ENCODE peak calls at places on chromosomes 6 and 20, in seven cellular contexts. T is Panc1, P is fibroblast of lung, B is Peyer's patch, F is thyroid gland, N is right lobe of liver, X is heart left ventricle. E is an unnamed sample.
A peak's percentile ranks its signal among the peaks of the same experiment; 100 is the strongest.

GRCh38 chr6:106702451-106703110 is 73.2 kb downstream of the QRSL1 start:
- DNase-seq in T (no peak), B (peak; percentile 81), P (no peak), X (no peak), N (peak; percentile 67), F (peak; percentile 74), E (peak; percentile 24)

GRCh38 chr6:56692586-56693245 is 50.0 kb upstream of the DST start:
- DNase-seq in P (peak; percentile 89), F (no peak), T (no peak), B (no peak), X (no peak), N (no peak), E (no peak)

GRCh38 chr20:20448891-20449290 is 81.0 kb downstream of the INSM1 start:
- DNase-seq in X (no peak), T (no peak), B (no peak), F (no peak), P (no peak), N (no peak), E (no peak)

GRCh38 chr20:45725134-45725533 is 3.0 kb downstream of the SPINT4 start:
- DNase-seq in T (no peak), B (no peak), P (peak; percentile 29), X (no peak), N (peak; percentile 32), F (no peak), E (no peak)

GRCh38 chr20:32031007-32031958 is 20.8 kb upstream of the HCK start:
- DNase-seq in B (peak; percentile 49), N (peak; percentile 85), X (peak; percentile 85), T (peak; percentile 71), P (peak; percentile 80), F (peak; percentile 80), E (peak; percentile 89)

GRCh38 chr20:11755071-11755881 is 162.4 kb upstream of the BTBD3 start:
- DNase-seq in F (no peak), P (no peak), N (no peak), B (no peak), T (no peak), X (no peak), E (no peak)

GRCh38 chr6:3341467-3341866 is 82.7 kb downstream of the PSMG4 start:
- DNase-seq in X (no peak), B (no peak), N (no peak), F (peak; percentile 61), P (peak; percentile 95), T (no peak), E (no peak)

GRCh38 chr20:38162149-38162548 is 2.9 kb downstream of the TGM2 start:
- DNase-seq in X (no peak), F (no peak), T (no peak), P (no peak), N (no peak), B (no peak), E (no peak)

GRCh38 chr6:46011241-46012085 is 4.2 kb downstream of the CLIC5 start:
- DNase-seq in B (peak; percentile 75), F (no peak), T (no peak), P (no peak), N (no peak), X (no peak), E (no peak)

GRCh38 chr6:37934276-37934675 is 114.7 kb downstream of the ZFAND3 start:
- DNase-seq in B (no peak), P (no peak), T (no peak), N (no peak), F (no peak), X (no peak), E (no peak)

GRCh38 chr20:50967621-50968020 is 9.0 kb downstream of the MOCS3 start:
- DNase-seq in B (no peak), T (no peak), X (no peak), N (no peak), P (no peak), F (peak; percentile 26), E (no peak)

GRCh38 chr20:63657260-63657936 is 714 bp upstream of the RTEL1 start:
- DNase-seq in T (no peak), B (no peak), F (no peak), P (peak; percentile 36), N (no peak), X (no peak), E (no peak)

GRCh38 chr6:43799671-43800623 is 29.9 kb downstream of the VEGFA start:
- DNase-seq in P (no peak), T (no peak), X (no peak), B (no peak), F (no peak), N (no peak), E (no peak)

GRCh38 chr6:22680950-22681349 is 111.6 kb downstream of the HDGFL1 start:
- DNase-seq in B (no peak), P (no peak), T (no peak), X (no peak), N (no peak), F (no peak), E (no peak)

GRCh38 chr20:6142348-6142993 is 19.6 kb upstream of the FERMT1 start:
- DNase-seq in T (peak; percentile 33), F (peak; percentile 62), B (peak; percentile 19), N (no peak), P (peak; percentile 70), X (peak; percentile 28), E (peak; percentile 44)

GRCh38 chr6:121442591-121442990 is 7.1 kb downstream of the GJA1 start:
- DNase-seq in N (no peak), B (no peak), P (peak; percentile 35), T (no peak), X (peak; percentile 30), F (peak; percentile 55), E (no peak)

GRCh38 chr20:3273371-3273770 is 34.4 kb upstream of the SLC4A11 start:
- DNase-seq in F (no peak), X (no peak), T (no peak), P (no peak), N (no peak), B (no peak), E (no peak)

GRCh38 chr20:3277686-3278465 is 38.9 kb upstream of the SLC4A11 start:
- DNase-seq in N (no peak), F (no peak), P (no peak), X (no peak), T (no peak), B (no peak), E (no peak)

GRCh38 chr20:3275064-3275935 is 36.3 kb upstream of the SLC4A11 start:
- DNase-seq in B (no peak), P (no peak), T (no peak), F (no peak), X (no peak), N (no peak), E (no peak)

GRCh38 chr20:3275966-3276365 is 37.0 kb upstream of the SLC4A11 start:
- DNase-seq in N (no peak), B (no peak), P (no peak), F (no peak), T (no peak), X (no peak), E (no peak)

GRCh38 chr20:3276400-3277015 is 37.5 kb upstream of the SLC4A11 start:
- DNase-seq in X (no peak), T (peak; percentile 8), P (peak; percentile 27), B (no peak), N (no peak), F (no peak), E (no peak)
- TF ChIP-seq CTCF in X (peak; percentile 21), T (no peak), P (no peak), B (peak; percentile 26), N (peak; percentile 25), F (peak; percentile 44), E (peak; percentile 40)

GRCh38 chr20:57261488-57262243 is 4.8 kb downstream of the BMP7 start:
- DNase-seq in X (peak; percentile 45), P (no peak), F (peak; percentile 47), B (no peak), T (no peak), N (no peak), E (no peak)
- H3K4me1 ChIP-seq in X (peaks cover 33% of the 10 kb centered on the region), P (no peaks in the 10 kb centered on the region), F (peaks cover 42% of the 10 kb centered on the region), B (no peaks in the 10 kb centered on the region), T (peaks cover 8% of the 10 kb centered on the region), N (peaks cover 10% of the 10 kb centered on the region), E (no peaks in the 10 kb centered on the region)

GRCh38 chr6:27216874-27217273 is 30.6 kb upstream of the PRSS16 start:
- DNase-seq in N (no peak), X (no peak), P (no peak), B (no peak), F (no peak), T (no peak), E (no peak)

GRCh38 chr6:27209167-27209566 is 38.3 kb upstream of the PRSS16 start:
- DNase-seq in N (no peak), X (no peak), B (no peak), F (no peak), T (no peak), P (no peak), E (no peak)

GRCh38 chr6:27209659-27210269 is 37.7 kb upstream of the PRSS16 start:
- DNase-seq in F (no peak), X (no peak), N (no peak), P (no peak), T (peak; percentile 64), B (no peak), E (peak; percentile 58)

GRCh38 chr6:27213544-27214125 is 33.9 kb upstream of the PRSS16 start:
- DNase-seq in F (no peak), B (no peak), N (no peak), X (no peak), P (peak; percentile 15), T (no peak), E (peak; percentile 45)

GRCh38 chr6:27214126-27214601 is 33.3 kb upstream of the PRSS16 start:
- DNase-seq in F (no peak), X (no peak), B (no peak), P (no peak), T (no peak), N (no peak), E (peak; percentile 22)
- H3K4me3 ChIP-seq in F (no peak overlapping the region), X (no peak overlapping the region), B (no peak overlapping the region), P (peak overlapping the region; percentile 58), T (peak overlapping the region; percentile 83), N (no peak overlapping the region), E (peak overlapping the region; percentile 70)

GRCh38 chr6:168713013-168713412 is 272.0 kb downstream of the SMOC2 start:
- DNase-seq in P (no peak), T (no peak), F (no peak), B (no peak), N (no peak), X (no peak), E (no peak)

GRCh38 chr6:168709440-168709839 is 268.5 kb downstream of the SMOC2 start:
- DNase-seq in B (no peak), X (no peak), P (no peak), T (no peak), N (no peak), F (no peak), E (no peak)

GRCh38 chr6:168709991-168710390 is 269.0 kb downstream of the SMOC2 start:
- DNase-seq in T (no peak), N (no peak), X (no peak), F (peak; percentile 11), B (no peak), P (no peak), E (no peak)

GRCh38 chr6:168711666-168712300 is 270.8 kb downstream of the SMOC2 start:
- DNase-seq in X (no peak), B (no peak), F (no peak), N (no peak), T (no peak), P (no peak), E (no peak)

DNA sequence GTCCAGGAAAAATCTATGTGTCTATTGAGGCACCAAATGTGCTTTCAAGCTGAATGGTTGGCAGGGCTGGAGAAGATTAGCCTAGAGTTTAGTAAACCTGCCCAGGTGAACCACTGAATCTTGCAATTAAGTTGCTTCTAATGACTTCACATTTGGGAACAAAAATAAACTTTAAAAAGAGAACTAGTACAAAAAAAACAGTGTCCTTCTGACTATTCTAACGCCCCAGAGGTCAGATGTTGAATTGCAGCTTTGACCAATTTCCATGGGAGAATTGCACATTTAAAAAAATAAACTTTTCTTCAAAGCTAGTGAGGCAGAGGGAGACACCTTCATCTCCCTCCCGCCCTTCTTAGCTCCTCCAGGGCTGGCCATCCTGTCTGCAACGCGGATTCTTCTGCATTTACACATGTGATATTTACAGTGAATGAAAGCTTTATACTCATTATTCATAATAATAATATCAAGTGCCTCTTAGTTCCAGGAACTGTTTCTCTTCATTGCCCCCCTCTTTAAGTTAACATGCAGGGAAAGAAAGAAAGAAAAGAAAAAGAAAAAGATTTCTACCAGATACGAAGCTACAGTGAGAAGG is 270.2 kb downstream of the SMOC2 start:
- DNase-seq in P (no peak), N (no peak), F (no peak), X (no peak), B (no peak), T (no peak), E (no peak)
- TF ChIP-seq CTCF in P (peak; percentile 31), N (peak; percentile 43), F (peak; percentile 56), X (peak; percentile 46), B (peak; percentile 31), T (peak; percentile 73), E (peak; percentile 21)

E was measured in BE2C.